ENCODE peak calls at places on chromosomes 1 and 21, in ten cellular contexts. One of them, this sample, is unnamed.

GRCh38 chr1:92749024-92749634 is 35.8 kb downstream of the EVI5 start:
- DNase-seq in progenitor cell of endocrine pancreas: no peak
- DNase-seq in endodermal cell: peak; percentile 68
- DNase-seq in tibial nerve: no peak
- DNase-seq in pancreas: no peak
- DNase-seq in B cell: peak; percentile 60
- DNase-seq in fibroblast of pulmonary artery: peak; percentile 78
- DNase-seq in HFFc6: peak; percentile 69
- DNase-seq in HFF-Myc: peak; percentile 70
- DNase-seq in left lung: no peak
- DNase-seq in this sample: no peak

GRCh38 chr1:220990417-220991337 is 111.4 kb downstream of the HLX start:
- DNase-seq in progenitor cell of endocrine pancreas: no peak
- DNase-seq in endodermal cell: no peak
- DNase-seq in tibial nerve: no peak
- DNase-seq in pancreas: no peak
- DNase-seq in B cell: no peak
- DNase-seq in fibroblast of pulmonary artery: peak; percentile 73
- DNase-seq in HFFc6: peak; percentile 84
- DNase-seq in HFF-Myc: peak; percentile 62
- DNase-seq in left lung: no peak
- DNase-seq in this sample: no peak

GRCh38 chr1:21909787-21910503 is 27.2 kb downstream of the HSPG2 start:
- DNase-seq in progenitor cell of endocrine pancreas: no peak
- DNase-seq in endodermal cell: no peak
- DNase-seq in tibial nerve: peak; percentile 49
- DNase-seq in pancreas: no peak
- DNase-seq in B cell: peak; percentile 15
- DNase-seq in fibroblast of pulmonary artery: peak; percentile 82
- DNase-seq in HFFc6: no peak
- DNase-seq in HFF-Myc: no peak
- DNase-seq in left lung: no peak
- DNase-seq in this sample: no peak

GRCh38 chr1:8604041-8604942 is 213.1 kb downstream of the RERE start:
- DNase-seq in progenitor cell of endocrine pancreas: no peak
- DNase-seq in endodermal cell: no peak
- DNase-seq in tibial nerve: no peak
- DNase-seq in pancreas: no peak
- DNase-seq in B cell: peak; percentile 40
- DNase-seq in fibroblast of pulmonary artery: no peak
- DNase-seq in HFFc6: no peak
- DNase-seq in HFF-Myc: no peak
- DNase-seq in left lung: no peak
- DNase-seq in this sample: no peak

GRCh38 chr1:2292725-2293450 is 64.8 kb downstream of the SKI start:
- DNase-seq in progenitor cell of endocrine pancreas: no peak
- DNase-seq in endodermal cell: no peak
- DNase-seq in tibial nerve: no peak
- DNase-seq in pancreas: no peak
- DNase-seq in B cell: no peak
- DNase-seq in fibroblast of pulmonary artery: no peak
- DNase-seq in HFFc6: no peak
- DNase-seq in HFF-Myc: no peak
- DNase-seq in left lung: no peak
- DNase-seq in this sample: no peak

GRCh38 chr1:100950776-100951175 is 54.9 kb downstream of the SLC30A7 start:
- DNase-seq in progenitor cell of endocrine pancreas: no peak
- DNase-seq in endodermal cell: peak; percentile 46
- DNase-seq in tibial nerve: no peak
- DNase-seq in pancreas: no peak
- DNase-seq in B cell: no peak
- DNase-seq in fibroblast of pulmonary artery: peak; percentile 34
- DNase-seq in HFFc6: peak; percentile 10
- DNase-seq in HFF-Myc: peak; percentile 27
- DNase-seq in left lung: no peak
- DNase-seq in this sample: no peak

GRCh38 chr1:183879477-183879876 is 74.6 kb downstream of the RGL1 start:
- DNase-seq in progenitor cell of endocrine pancreas: no peak
- DNase-seq in endodermal cell: no peak
- DNase-seq in tibial nerve: no peak
- DNase-seq in pancreas: no peak
- DNase-seq in B cell: no peak
- DNase-seq in fibroblast of pulmonary artery: peak; percentile 36
- DNase-seq in HFFc6: no peak
- DNase-seq in HFF-Myc: no peak
- DNase-seq in left lung: no peak
- DNase-seq in this sample: no peak

GRCh38 chr1:87056974-87057373 is 142.5 kb downstream of the HS2ST1 start:
- DNase-seq in progenitor cell of endocrine pancreas: no peak
- DNase-seq in endodermal cell: no peak
- DNase-seq in tibial nerve: no peak
- DNase-seq in pancreas: no peak
- DNase-seq in B cell: no peak
- DNase-seq in fibroblast of pulmonary artery: no peak
- DNase-seq in HFFc6: no peak
- DNase-seq in HFF-Myc: no peak
- DNase-seq in left lung: no peak
- DNase-seq in this sample: no peak

GRCh38 chr1:32263744-32264143 is 12.7 kb downstream of the LCK start:
- DNase-seq in progenitor cell of endocrine pancreas: no peak
- DNase-seq in endodermal cell: no peak
- DNase-seq in tibial nerve: no peak
- DNase-seq in pancreas: no peak
- DNase-seq in B cell: no peak
- DNase-seq in fibroblast of pulmonary artery: no peak
- DNase-seq in HFFc6: no peak
- DNase-seq in HFF-Myc: no peak
- DNase-seq in left lung: no peak
- DNase-seq in this sample: no peak

GRCh38 chr21:21268061-21268471 is 269.9 kb downstream of the NCAM2 start:
- DNase-seq in progenitor cell of endocrine pancreas: no peak
- DNase-seq in endodermal cell: no peak
- DNase-seq in tibial nerve: no peak
- DNase-seq in pancreas: no peak
- DNase-seq in B cell: no peak
- DNase-seq in fibroblast of pulmonary artery: peak; percentile 1
- DNase-seq in HFFc6: no peak
- DNase-seq in HFF-Myc: no peak
- DNase-seq in left lung: no peak
- DNase-seq in this sample: no peak

GRCh38 chr21:46301759-46302158 is 15.6 kb downstream of the YBEY start:
- DNase-seq in progenitor cell of endocrine pancreas: no peak
- DNase-seq in endodermal cell: no peak
- DNase-seq in tibial nerve: no peak
- DNase-seq in pancreas: no peak
- DNase-seq in B cell: no peak
- DNase-seq in fibroblast of pulmonary artery: no peak
- DNase-seq in HFFc6: no peak
- DNase-seq in HFF-Myc: no peak
- DNase-seq in left lung: peak; percentile 61
- DNase-seq in this sample: no peak

DNA sequence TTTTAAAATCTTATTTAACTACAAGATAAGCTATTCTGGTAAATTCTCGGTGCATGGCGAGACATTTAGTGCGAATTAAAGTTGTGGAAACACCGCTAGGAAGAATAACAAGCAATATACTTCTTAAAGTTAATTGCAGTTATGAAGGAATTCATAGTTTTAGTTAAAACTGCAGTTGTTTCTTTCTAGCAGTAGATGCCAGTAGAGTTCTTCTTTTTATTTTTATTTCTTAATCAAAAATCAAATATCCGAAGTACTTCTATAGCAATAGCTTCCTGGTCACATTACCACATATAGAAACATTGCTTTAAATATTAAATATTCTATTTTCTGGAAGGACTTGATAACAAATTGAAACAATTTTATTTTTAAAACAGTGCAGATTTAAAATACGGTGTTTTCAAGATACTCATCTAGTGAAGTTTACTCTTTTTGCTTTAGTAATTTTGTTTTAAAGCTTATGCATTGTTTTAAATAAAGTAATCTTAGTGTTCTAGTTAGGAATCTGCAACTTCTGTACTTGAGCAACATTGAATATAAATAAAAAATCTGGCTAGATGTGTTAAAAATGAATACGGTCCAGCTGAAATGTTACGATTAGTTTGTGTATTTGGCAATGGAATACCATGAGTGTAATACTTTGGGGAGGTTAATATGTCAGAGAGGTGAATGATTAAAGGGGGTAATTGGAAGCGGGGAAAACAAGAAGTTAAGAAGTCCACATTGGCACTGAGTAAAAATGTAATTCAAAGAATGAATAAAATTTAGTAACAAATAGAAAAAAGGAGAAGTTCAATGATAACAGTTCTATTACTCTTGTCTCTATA is 2.7 kb upstream of the PRKACB start:
- DNase-seq in progenitor cell of endocrine pancreas: no peak
- DNase-seq in endodermal cell: no peak
- DNase-seq in tibial nerve: no peak
- DNase-seq in pancreas: no peak
- DNase-seq in B cell: peak; percentile 23
- DNase-seq in fibroblast of pulmonary artery: peak; percentile 54
- DNase-seq in HFFc6: no peak
- DNase-seq in HFF-Myc: no peak
- DNase-seq in left lung: no peak
- DNase-seq in this sample: no peak
- TF ChIP-seq CTCF in progenitor cell of endocrine pancreas: peak; percentile 40
- TF ChIP-seq CTCF in endodermal cell: peak; percentile 62
- TF ChIP-seq CTCF in tibial nerve: peak; percentile 57
- TF ChIP-seq CTCF in pancreas: no peak
- TF ChIP-seq CTCF in B cell: peak; percentile 89
- TF ChIP-seq CTCF in fibroblast of pulmonary artery: peak; percentile 59
- TF ChIP-seq CTCF in HFFc6: peak; percentile 81
- TF ChIP-seq CTCF in HFF-Myc: peak; percentile 35
- TF ChIP-seq CTCF in left lung: peak; percentile 30
- TF ChIP-seq CTCF in this sample: no peak

GRCh38 chr1:40257688-40258444 is at the start of gene ZMPSTE24:
- DNase-seq in progenitor cell of endocrine pancreas: peak; percentile 91
- DNase-seq in endodermal cell: peak; percentile 99
- DNase-seq in tibial nerve: peak; percentile 90
- DNase-seq in pancreas: peak; percentile 92
- DNase-seq in B cell: peak; percentile 95
- DNase-seq in fibroblast of pulmonary artery: peak; percentile 99
- DNase-seq in HFFc6: peak; percentile 99
- DNase-seq in HFF-Myc: peak; percentile 95
- DNase-seq in left lung: peak; percentile 95
- DNase-seq in this sample: peak; percentile 78
- TF ChIP-seq CTCF in progenitor cell of endocrine pancreas: no peak
- TF ChIP-seq CTCF in endodermal cell: no peak
- TF ChIP-seq CTCF in tibial nerve: no peak
- TF ChIP-seq CTCF in pancreas: no peak
- TF ChIP-seq CTCF in B cell: no peak
- TF ChIP-seq CTCF in fibroblast of pulmonary artery: no peak
- TF ChIP-seq CTCF in HFFc6: no peak
- TF ChIP-seq CTCF in HFF-Myc: no peak
- TF ChIP-seq CTCF in left lung: no peak
- TF ChIP-seq CTCF in this sample: no peak

DNA sequence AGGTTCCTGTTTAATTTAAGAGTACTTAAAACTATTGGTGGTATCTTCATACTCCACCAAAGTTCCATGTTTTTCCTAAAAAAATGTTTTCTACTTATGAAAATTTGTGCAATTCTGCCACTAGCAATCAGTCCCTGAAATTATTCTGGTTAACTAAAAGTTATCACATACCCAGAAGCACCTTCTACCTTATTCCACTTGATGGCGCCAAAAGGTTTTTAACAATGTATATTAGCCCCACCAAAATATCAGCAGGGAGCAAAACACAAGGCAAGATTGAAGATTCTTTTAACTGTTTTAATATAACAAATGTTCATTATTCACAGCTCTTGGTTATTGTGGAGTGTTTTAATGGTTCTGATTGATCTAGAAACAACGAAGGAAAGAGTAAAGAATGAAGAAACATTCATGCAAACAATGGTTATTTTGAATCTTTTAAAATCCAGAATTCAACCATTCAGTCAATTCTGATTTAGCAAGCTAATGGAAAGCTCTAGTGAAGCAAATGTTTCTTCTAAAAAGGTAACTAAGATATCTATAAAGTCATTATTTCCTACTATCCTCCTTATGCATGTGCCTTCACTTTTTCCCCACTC is 67.2 kb downstream of the TTLL7 start:
- DNase-seq in progenitor cell of endocrine pancreas: no peak
- DNase-seq in endodermal cell: no peak
- DNase-seq in tibial nerve: peak; percentile 53
- DNase-seq in pancreas: no peak
- DNase-seq in B cell: peak; percentile 53
- DNase-seq in fibroblast of pulmonary artery: peak; percentile 74
- DNase-seq in HFFc6: peak; percentile 61
- DNase-seq in HFF-Myc: no peak
- DNase-seq in left lung: no peak
- DNase-seq in this sample: no peak
- TF ChIP-seq CTCF in progenitor cell of endocrine pancreas: peak; percentile 81
- TF ChIP-seq CTCF in endodermal cell: peak; percentile 84
- TF ChIP-seq CTCF in tibial nerve: peak; percentile 59
- TF ChIP-seq CTCF in pancreas: no peak
- TF ChIP-seq CTCF in B cell: peak; percentile 81
- TF ChIP-seq CTCF in fibroblast of pulmonary artery: peak; percentile 73
- TF ChIP-seq CTCF in HFFc6: peak; percentile 85
- TF ChIP-seq CTCF in HFF-Myc: peak; percentile 52
- TF ChIP-seq CTCF in left lung: peak; percentile 51
- TF ChIP-seq CTCF in this sample: no peak

DNA sequence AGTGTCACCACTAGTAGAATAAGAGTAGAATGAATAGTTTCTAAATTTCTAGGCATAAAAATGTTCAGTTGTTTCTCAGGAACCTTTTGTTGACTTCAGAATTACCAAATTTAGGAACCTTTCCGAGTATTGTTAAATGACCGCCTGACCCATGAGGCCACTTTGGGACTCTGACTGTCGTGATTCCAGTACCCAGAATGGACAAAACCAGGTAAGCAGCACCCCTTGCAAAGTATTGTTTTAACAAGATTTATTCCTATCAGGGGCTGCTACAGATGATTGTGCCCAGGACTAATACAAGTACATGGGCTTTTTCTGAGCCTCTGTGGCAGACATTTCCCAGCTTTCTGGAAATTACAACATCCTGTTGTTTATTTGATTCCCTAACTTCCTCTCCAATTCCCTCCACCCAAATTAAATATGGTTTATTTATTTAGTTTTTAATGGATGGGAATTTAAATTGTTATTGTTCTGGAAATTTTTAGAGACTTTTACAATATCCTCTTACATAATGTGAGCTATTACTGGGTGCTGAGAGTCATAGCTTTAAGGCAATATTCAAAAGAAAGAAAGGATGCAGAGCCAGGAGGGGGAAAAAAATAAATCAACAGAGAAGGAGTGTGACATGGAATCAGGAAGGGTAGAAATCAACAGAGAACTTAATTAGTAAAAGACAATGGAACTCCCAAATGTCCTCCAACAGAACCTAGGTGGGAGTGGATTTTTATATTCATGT is 37.4 kb upstream of the NTPCR start:
- DNase-seq in progenitor cell of endocrine pancreas: no peak
- DNase-seq in endodermal cell: no peak
- DNase-seq in tibial nerve: no peak
- DNase-seq in pancreas: no peak
- DNase-seq in B cell: no peak
- DNase-seq in fibroblast of pulmonary artery: no peak
- DNase-seq in HFFc6: no peak
- DNase-seq in HFF-Myc: no peak
- DNase-seq in left lung: no peak
- DNase-seq in this sample: no peak
- TF ChIP-seq CTCF in progenitor cell of endocrine pancreas: no peak
- TF ChIP-seq CTCF in endodermal cell: no peak
- TF ChIP-seq CTCF in tibial nerve: no peak
- TF ChIP-seq CTCF in pancreas: no peak
- TF ChIP-seq CTCF in B cell: no peak
- TF ChIP-seq CTCF in fibroblast of pulmonary artery: no peak
- TF ChIP-seq CTCF in HFFc6: no peak
- TF ChIP-seq CTCF in HFF-Myc: no peak
- TF ChIP-seq CTCF in left lung: no peak
- TF ChIP-seq CTCF in this sample: no peak